ENCODE peak calls at places on chromosomes 16 and 17, in nine cellular contexts. N is DMS79; Y is NCI-H2081; V is HuH-7; C is A549; K is activated naive CD4-positive, alpha-beta T cell treated with Interleukin-2 at 50 U/mL for 16 hours; M is NCI-H460; P is NCI-H2029 treated with DMSO at 0.1 percent for 48 hours; R is iPS DF 19.7. U is an unnamed sample.

GRCh38 chr16:67661864-67662652 is 1.3 kb downstream of the PARD6A start:
- DNase-seq in N (no peak), Y (no peak), V (no peak), C (no peak), K (no peak), M (no peak), P (no peak), R (no peak), U (no peak)

GRCh38 chr16:11224096-11224893 is 31.7 kb downstream of the SOCS1 start:
- DNase-seq in N (no peak), Y (no peak), V (peak; percentile 34), C (no peak), K (peak; percentile 46), M (no peak), P (no peak), R (no peak), U (peak; percentile 66)

GRCh38 chr17:39671651-39672521 is 3.6 kb downstream of the PNMT start:
- DNase-seq in N (no peak), Y (peak; percentile 29), V (peak; percentile 92), C (peak; percentile 61), K (no peak), M (peak; percentile 23), P (no peak), R (no peak), U (no peak)

GRCh38 chr17:80414508-80414802 is 512 bp upstream of the ENDOV start:
- DNase-seq in N (no peak), Y (peak; percentile 27), V (no peak), C (peak; percentile 28), K (no peak), M (no peak), P (no peak), R (no peak), U (no peak)

GRCh38 chr16:2296662-2297505 is 29.0 kb upstream of the RNPS1 start:
- DNase-seq in N (no peak), Y (peak; percentile 4), V (peak; percentile 50), C (peak; percentile 62), K (no peak), M (peak; percentile 18), P (no peak), R (peak; percentile 30), U (no peak)

GRCh38 chr17:68178831-68179230 is 69.0 kb upstream of the AMZ2 start:
- DNase-seq in N (no peak), Y (no peak), V (no peak), C (no peak), K (no peak), M (no peak), P (no peak), R (no peak), U (no peak)

GRCh38 chr17:20202141-20202574 is 193.0 kb downstream of the SPECC1 start:
- DNase-seq in N (peak; percentile 79), Y (no peak), V (no peak), C (peak; percentile 45), K (no peak), M (no peak), P (peak; percentile 16), R (peak; percentile 83), U (no peak)

GRCh38 chr16:81216706-81217105 is 21.8 kb upstream of the BCO1 start:
- DNase-seq in N (no peak), Y (no peak), V (no peak), C (no peak), K (no peak), M (no peak), P (no peak), R (no peak), U (no peak)

GRCh38 chr16:73058616-73059409 is 10.9 kb upstream of the ZFHX3 start:
- DNase-seq in N (no peak), Y (peak; percentile 75), V (no peak), C (peak; percentile 77), K (peak; percentile 4), M (no peak), P (no peak), R (no peak), U (no peak)

GRCh38 chr17:28975031-28975430 is 23.7 kb upstream of the PHF12 start:
- DNase-seq in N (no peak), Y (no peak), V (no peak), C (no peak), K (no peak), M (no peak), P (no peak), R (no peak), U (no peak)

GRCh38 chr16:73125860-73126259 is 77.9 kb upstream of the ZFHX3 start:
- DNase-seq in N (no peak), Y (no peak), V (no peak), C (no peak), K (no peak), M (no peak), P (no peak), R (no peak), U (no peak)

GRCh38 chr17:45428050-45428953 is 4.4 kb downstream of the ARHGAP27 start:
- DNase-seq in N (peak; percentile 59), Y (peak; percentile 84), V (peak; percentile 94), C (peak; percentile 83), K (peak; percentile 84), M (peak; percentile 61), P (peak; percentile 23), R (no peak), U (peak; percentile 78)

GRCh38 chr16:12339686-12340085 is 363.2 kb downstream of the SNX29 start:
- DNase-seq in N (no peak), Y (no peak), V (no peak), C (no peak), K (no peak), M (no peak), P (no peak), R (no peak), U (no peak)

GRCh38 chr16:55567382-55567781 is 898 bp downstream of the CAPNS2 start:
- DNase-seq in N (no peak), Y (no peak), V (no peak), C (no peak), K (no peak), M (no peak), P (no peak), R (no peak), U (no peak)

GRCh38 chr17:5500804-5501391 is 14.5 kb downstream of the MIS12 start:
- DNase-seq in N (peak; percentile 91), Y (peak; percentile 83), V (no peak), C (peak; percentile 61), K (peak; percentile 74), M (peak; percentile 25), P (peak; percentile 15), R (peak; percentile 75), U (peak; percentile 63)

GRCh38 chr17:17693955-17694228 is 12.6 kb downstream of the RAI1 start:
- DNase-seq in N (no peak), Y (no peak), V (no peak), C (no peak), K (no peak), M (no peak), P (no peak), R (no peak), U (no peak)

GRCh38 chr16:56977256-56977655 is 12.1 kb upstream of the NLRC5 start:
- DNase-seq in N (no peak), Y (no peak), V (no peak), C (no peak), K (no peak), M (no peak), P (no peak), R (no peak), U (no peak)

GRCh38 chr17:15431201-15431600 is 36.2 kb downstream of the CDRT4 start:
- DNase-seq in N (no peak), Y (no peak), V (no peak), C (no peak), K (no peak), M (no peak), P (no peak), R (no peak), U (no peak)

GRCh38 chr17:50181601-50182345 is 16.0 kb downstream of the SGCA start:
- DNase-seq in N (no peak), Y (no peak), V (peak; percentile 48), C (no peak), K (no peak), M (no peak), P (no peak), R (no peak), U (no peak)

GRCh38 chr17:45063198-45063597 is 2.1 kb downstream of the NMT1 start:
- DNase-seq in N (no peak), Y (no peak), V (no peak), C (no peak), K (no peak), M (no peak), P (no peak), R (no peak), U (no peak)

GRCh38 chr16:68357923-68358322 is 47.1 kb downstream of the PRMT7 start:
- DNase-seq in N (no peak), Y (no peak), V (no peak), C (no peak), K (no peak), M (no peak), P (no peak), R (no peak), U (no peak)

GRCh38 chr17:75344664-75345063 is 55.4 kb upstream of the SLC25A19 start:
- DNase-seq in N (no peak), Y (no peak), V (no peak), C (no peak), K (peak; percentile 36), M (no peak), P (no peak), R (no peak), U (no peak)

GRCh38 chr17:29640413-29640812 is 17.7 kb upstream of the CORO6 start:
- DNase-seq in N (no peak), Y (no peak), V (no peak), C (no peak), K (no peak), M (no peak), P (no peak), R (no peak), U (no peak)

GRCh38 chr16:19118938-19119431 is 5.2 kb downstream of the ITPRIPL2 start:
- DNase-seq in N (no peak), Y (no peak), V (no peak), C (peak; percentile 71), K (peak; percentile 50), M (peak; percentile 47), P (no peak), R (no peak), U (no peak)

GRCh38 chr17:42783778-42784138 is 3.3 kb downstream of the WNK4 start:
- DNase-seq in N (no peak), Y (no peak), V (no peak), C (no peak), K (no peak), M (no peak), P (no peak), R (no peak), U (no peak)

GRCh38 chr17:4199818-4200402 is 56.9 kb downstream of the CYB5D2 start:
- DNase-seq in N (no peak), Y (peak; percentile 14), V (peak; percentile 69), C (peak; percentile 59), K (peak; percentile 30), M (peak; percentile 27), P (no peak), R (no peak), U (no peak)

GRCh38 chr16:61274211-61274610 is 762.0 kb downstream of the CDH8 start:
- DNase-seq in N (no peak), Y (no peak), V (no peak), C (no peak), K (no peak), M (no peak), P (no peak), R (no peak), U (no peak)